ENCODE peak calls at places on chromosomes 4 and X, in ten cellular contexts. P is fibroblast of the aortic adventitia, N is kidney epithelial cell, B is lower lobe of right lung, T is pancreas, W is RWPE1, M is omental fat pad, J is fibroblast of lung, H is WTC11, D is sigmoid colon. V is an unnamed sample.

GRCh38 chr4:182189107-182189878 is 53.9 kb upstream of the TENM3 start:
- DNase-seq in N (peak), B (no peak), D (no peak), J (peak), H (no peak), M (no peak), T (no peak), W (peak), P (peak), V (no peak)

GRCh38 chrX:150856101-150856500 is 42.4 kb downstream of the CD99L2 start:
- DNase-seq in M (no peak), D (no peak), B (no peak), T (no peak), N (peak), W (no peak), P (no peak), J (peak), H (no peak), V (no peak)

GRCh38 chrX:13952581-13952980 is 77.1 kb downstream of the GEMIN8 start:
- DNase-seq in T (no peak), J (no peak), D (no peak), M (no peak), B (no peak), N (no peak), H (no peak), P (no peak), W (no peak), V (no peak)

GRCh38 chr4:4425119-4425690 is 38.3 kb downstream of the NSG1 start:
- DNase-seq in H (peak), J (no peak), T (no peak), P (no peak), M (no peak), N (no peak), B (no peak), D (peak), W (no peak), V (no peak)

GRCh38 chr4:156413411-156413985 is 459.8 kb upstream of the CTSO start:
- DNase-seq in P (no peak), B (no peak), T (no peak), M (no peak), J (no peak), D (no peak), N (no peak), W (no peak), H (no peak), V (no peak)

GRCh38 chr4:1357356-1358248 is 10.6 kb downstream of the UVSSA start:
- DNase-seq in T (no peak), H (no peak), M (no peak), P (no peak), J (no peak), N (no peak), W (no peak), D (no peak), B (no peak), V (no peak)

GRCh38 chr4:101229116-101229515 is 118.2 kb downstream of the PPP3CA start:
- DNase-seq in T (no peak), B (no peak), N (no peak), D (no peak), W (no peak), H (no peak), P (peak), J (peak), M (no peak), V (no peak)

GRCh38 chrX:74902806-74903205 is 22.4 kb downstream of the NEXMIF start:
- DNase-seq in P (no peak), J (no peak), B (no peak), M (no peak), T (no peak), H (no peak), N (no peak), W (no peak), D (no peak), V (peak)

GRCh38 chr4:76240236-76240635 is 11.3 kb upstream of the FAM47E start:
- DNase-seq in W (no peak), T (no peak), H (no peak), P (no peak), B (no peak), M (no peak), D (no peak), J (no peak), N (no peak), V (no peak)

GRCh38 chr4:166594326-166594946 is 639.9 kb downstream of the SPOCK3 start:
- DNase-seq in D (no peak), P (peak), N (peak), T (peak), J (peak), H (peak), W (peak), M (no peak), B (no peak), V (no peak)

GRCh38 chr4:87580057-87580456 is 28.3 kb upstream of the DSPP start:
- DNase-seq in D (no peak), B (no peak), J (no peak), W (no peak), T (no peak), H (no peak), M (no peak), P (no peak), N (no peak), V (no peak)

GRCh38 chrX:153821066-153821465 is 9.3 kb downstream of the PDZD4 start:
- DNase-seq in M (no peak), H (no peak), P (no peak), W (no peak), B (no peak), D (no peak), J (no peak), N (no peak), T (no peak), V (no peak)

DNA sequence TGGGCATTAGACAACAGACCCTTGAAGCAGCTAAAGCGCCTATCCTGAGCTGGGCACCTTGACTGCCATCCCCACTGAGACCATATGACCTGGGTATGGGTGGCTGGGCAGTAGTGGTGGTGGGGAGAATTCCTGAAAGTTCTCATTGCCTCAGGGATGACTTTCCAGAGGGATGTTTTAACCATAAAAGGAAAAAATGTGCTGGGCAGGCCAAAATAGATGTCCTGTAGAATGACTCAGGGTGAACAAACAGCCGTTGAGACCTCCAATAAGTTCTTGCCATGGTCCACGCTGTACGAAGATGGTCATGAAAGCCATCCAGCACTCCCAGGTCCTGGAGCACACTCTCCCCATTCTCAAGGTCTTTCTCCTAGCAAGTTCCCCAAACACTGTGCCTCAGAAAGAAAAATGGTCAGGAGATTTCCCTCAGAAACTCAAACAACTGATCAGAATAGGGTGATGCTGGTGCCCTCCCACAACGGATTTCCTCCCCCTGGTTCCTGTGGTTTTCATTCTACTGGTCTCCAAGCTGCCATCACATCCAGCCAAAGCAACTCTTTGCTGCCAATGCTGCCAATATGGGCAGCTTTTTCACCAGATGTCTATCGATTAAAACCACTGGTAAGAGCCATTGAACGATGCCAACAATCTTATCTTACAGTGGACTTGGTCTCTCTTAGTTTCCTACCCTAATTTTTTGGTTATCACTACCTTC is 11.2 kb downstream of the CDKN2AIP start:
- DNase-seq in M (no peak), H (no peak), N (no peak), J (peak), P (no peak), D (no peak), T (no peak), B (no peak), W (no peak), V (no peak)
- TF ChIP-seq CTCF in M (no peak), H (no peak), N (no peak), J (no peak), P (no peak), D (no peak), T (no peak), B (no peak), W (no peak), V (no peak)

GRCh38 chr4:38993683-38994082 is 38.5 kb downstream of the TMEM156 start:
- DNase-seq in W (peak), D (no peak), M (no peak), P (no peak), H (no peak), T (no peak), N (no peak), J (no peak), B (no peak), V (no peak)
- TF ChIP-seq CTCF in W (no peak), D (no peak), M (no peak), P (peak), H (no peak), T (no peak), N (no peak), J (no peak), B (no peak), V (no peak)

DNA sequence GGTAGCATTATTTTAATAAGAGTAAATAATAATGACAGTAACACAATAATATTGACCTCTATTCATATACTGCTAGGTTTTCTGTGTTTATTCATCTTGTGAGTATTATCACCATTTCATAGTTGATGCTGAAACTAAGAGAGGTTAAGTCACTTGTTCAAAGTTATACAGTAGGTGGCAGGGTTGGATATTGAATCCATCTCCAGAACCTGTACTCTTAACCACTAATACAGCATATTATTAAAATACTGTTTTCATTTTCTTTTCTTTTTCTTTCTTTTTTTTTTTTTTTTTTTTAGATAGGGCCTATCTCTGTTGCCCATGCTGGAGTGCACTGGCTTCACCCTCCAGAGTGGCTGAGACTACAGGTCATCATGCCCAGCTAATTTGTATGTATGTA is 7.1 kb upstream of the ELF2 start:
- DNase-seq in N (no peak), T (no peak), B (no peak), M (no peak), W (no peak), H (no peak), P (peak), J (peak), D (no peak), V (no peak)
- TF ChIP-seq CTCF in N (peak), T (no peak), B (no peak), M (no peak), W (peak), H (no peak), P (peak), J (no peak), D (no peak), V (no peak)

DNA sequence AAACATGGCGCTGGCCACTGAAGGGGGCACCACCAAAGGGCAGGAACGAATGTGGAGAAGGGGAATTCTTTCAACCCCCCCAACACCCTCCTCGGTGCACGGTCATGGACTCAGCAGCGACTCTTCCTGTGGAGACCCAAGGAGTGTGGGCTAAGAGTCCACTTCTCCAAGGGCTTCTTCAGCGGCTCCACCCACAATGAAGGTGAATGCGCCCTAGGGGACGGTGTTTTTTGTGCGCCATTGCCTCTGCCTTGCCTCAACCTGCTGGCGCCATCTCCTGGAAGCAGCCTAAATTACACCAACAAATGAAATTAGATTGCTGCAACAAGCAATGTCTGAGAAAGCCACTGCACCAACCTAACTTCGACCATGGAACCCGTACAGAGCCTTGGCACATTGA is 169.2 kb upstream of the MAGEB18 start:
- DNase-seq in H (peak), D (no peak), M (no peak), B (no peak), W (no peak), J (peak), N (no peak), T (peak), P (peak), V (no peak)
- TF ChIP-seq CTCF in H (peak), D (no peak), M (no peak), B (no peak), W (no peak), J (no peak), N (peak), T (peak), P (peak), V (peak)

GRCh38 chr4:7362862-7363430 is 71.8 kb downstream of the PSAPL1 start:
- DNase-seq in J (no peak), P (no peak), T (no peak), N (no peak), H (no peak), M (no peak), D (no peak), B (no peak), W (no peak), V (no peak)
- TF ChIP-seq CTCF in J (no peak), P (no peak), T (no peak), N (no peak), H (no peak), M (no peak), D (no peak), B (no peak), W (no peak), V (no peak)

GRCh38 chrX:139125916-139126315 is 404.6 kb upstream of the F9 start:
- DNase-seq in B (no peak), M (no peak), N (no peak), T (no peak), P (no peak), W (no peak), J (no peak), H (no peak), D (no peak), V (no peak)

GRCh38 chrX:139120760-139121159 is 409.2 kb upstream of the FGF13 start:
- DNase-seq in D (no peak), H (no peak), B (no peak), P (no peak), M (no peak), T (no peak), N (peak), W (peak), J (peak), V (no peak)

GRCh38 chrX:139121616-139122286 is 408.8 kb upstream of the F9 start:
- DNase-seq in M (no peak), J (no peak), N (no peak), W (no peak), B (no peak), D (no peak), P (no peak), T (no peak), H (no peak), V (no peak)

DNA sequence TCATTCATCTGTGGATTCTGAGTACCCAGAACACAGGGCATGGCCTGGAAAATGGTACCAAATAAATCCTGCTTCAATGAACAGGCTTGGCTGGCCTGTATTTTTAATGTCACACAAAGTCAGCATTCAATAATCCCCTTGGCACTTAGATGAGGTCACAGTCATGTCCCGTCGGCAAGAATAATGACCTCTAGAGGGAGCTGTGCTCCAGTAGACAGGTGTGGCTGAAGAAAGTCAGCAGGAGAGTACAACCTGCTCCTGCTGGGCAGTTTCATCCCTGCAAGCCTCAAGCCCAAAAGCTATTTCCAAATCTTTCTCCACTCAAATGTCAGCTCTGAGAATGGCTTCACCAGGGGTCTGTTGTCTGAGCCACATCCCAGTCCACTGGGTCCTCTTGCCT is 404.0 kb upstream of the F9 start:
- DNase-seq in B (no peak), H (peak), D (no peak), J (no peak), N (peak), T (peak), M (no peak), P (no peak), W (no peak), V (peak)
- TF ChIP-seq CTCF in B (peak), H (peak), D (no peak), J (no peak), N (peak), T (peak), M (no peak), P (peak), W (no peak), V (peak)

GRCh38 chr4:10171055-10171454 is 54.5 kb upstream of the WDR1 start:
- DNase-seq in T (no peak), H (no peak), B (no peak), N (no peak), D (no peak), W (no peak), M (no peak), P (no peak), J (no peak), V (no peak)

GRCh38 chr4:10172278-10173038 is 55.9 kb upstream of the WDR1 start:
- DNase-seq in T (no peak), H (no peak), B (no peak), M (no peak), P (no peak), W (no peak), N (no peak), D (no peak), J (no peak), V (peak)

GRCh38 chr4:10175626-10176025 is 59.0 kb upstream of the WDR1 start:
- DNase-seq in N (no peak), H (no peak), P (no peak), J (no peak), W (no peak), D (no peak), B (no peak), M (no peak), T (no peak), V (no peak)

GRCh38 chr4:10173754-10174749 is 57.5 kb upstream of the WDR1 start:
- DNase-seq in B (peak), N (no peak), W (no peak), D (peak), P (peak), J (no peak), T (peak), H (no peak), M (no peak), V (peak)

GRCh38 chr4:10173039-10173753 is 56.6 kb upstream of the WDR1 start:
- DNase-seq in J (peak), M (no peak), N (no peak), W (no peak), T (no peak), P (peak), B (no peak), D (peak), H (no peak), V (peak)
- TF ChIP-seq CTCF in J (no peak), M (no peak), N (peak), W (no peak), T (no peak), P (peak), B (no peak), D (no peak), H (no peak), V (peak)

DNA sequence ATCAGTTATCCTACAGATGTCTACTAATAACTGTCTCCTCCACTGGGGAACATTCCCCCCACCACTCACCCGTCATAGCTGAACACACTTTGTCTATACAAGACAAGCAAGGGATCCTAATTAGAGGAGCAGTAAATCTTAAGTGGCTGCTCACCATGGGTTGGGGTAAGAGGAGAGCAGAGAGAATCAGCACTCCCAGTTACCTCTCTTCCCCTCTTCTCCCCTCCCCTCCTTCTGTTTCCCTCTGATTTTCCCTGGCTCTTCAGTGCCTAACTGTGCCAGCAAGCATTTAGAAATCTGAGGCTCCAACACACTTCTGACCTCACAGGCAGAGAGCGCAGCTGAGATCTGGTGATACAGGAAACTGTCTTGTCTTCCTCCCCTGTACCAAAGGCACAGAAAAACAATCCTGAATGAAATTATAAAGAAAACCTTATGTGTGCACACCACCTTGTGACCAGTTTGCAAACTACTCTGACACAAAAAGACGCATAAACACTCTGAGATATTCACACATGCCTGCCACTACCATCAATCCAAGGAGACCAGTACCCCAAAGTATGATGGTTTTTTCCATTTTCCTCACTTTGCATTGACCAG is 82.5 kb upstream of the SMIM10 start:
- DNase-seq in W (no peak), M (no peak), D (no peak), N (no peak), P (peak), J (no peak), H (no peak), T (no peak), B (no peak), V (no peak)
- TF ChIP-seq CTCF in W (no peak), M (no peak), D (no peak), N (no peak), P (no peak), J (no peak), H (no peak), T (no peak), B (no peak), V (no peak)

GRCh38 chr4:24240655-24241054 is 343.7 kb downstream of the DHX15 start:
- DNase-seq in B (no peak), W (no peak), J (no peak), N (no peak), T (no peak), M (no peak), H (no peak), P (no peak), D (no peak), V (no peak)

GRCh38 chr4:24235609-24236008 is 345.8 kb upstream of the PPARGC1A start:
- DNase-seq in N (no peak), J (peak), P (no peak), M (no peak), D (no peak), B (no peak), W (no peak), T (no peak), H (no peak), V (no peak)

GRCh38 chr4:24234288-24234848 is 344.5 kb upstream of the PPARGC1A start:
- DNase-seq in D (no peak), H (no peak), W (no peak), M (no peak), B (no peak), P (no peak), T (no peak), J (no peak), N (no peak), V (no peak)

GRCh38 chr4:24237709-24238108 is 346.6 kb downstream of the DHX15 start:
- DNase-seq in B (no peak), T (no peak), P (no peak), D (no peak), N (no peak), J (no peak), H (no peak), M (no peak), W (no peak), V (no peak)

DNA sequence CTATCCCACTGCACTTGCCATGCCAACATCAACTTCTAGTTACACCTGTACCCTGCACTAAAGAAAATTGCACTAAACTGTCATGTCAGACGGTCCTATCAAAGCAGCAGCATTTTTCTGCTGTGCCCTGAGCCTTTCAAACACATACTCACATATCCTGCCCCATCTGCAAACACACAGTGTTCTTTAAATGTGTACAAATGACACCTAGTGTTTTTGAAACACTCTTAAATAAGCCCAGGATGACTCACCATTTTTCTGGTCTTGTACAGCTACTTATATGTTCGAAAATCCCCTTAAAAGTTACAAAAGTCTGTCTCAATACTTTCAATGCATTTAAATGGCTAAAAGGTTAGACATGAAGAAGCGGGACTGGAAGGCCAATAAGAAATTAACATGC is 346.7 kb upstream of the PPARGC1A start:
- DNase-seq in T (no peak), W (no peak), D (no peak), H (no peak), P (no peak), M (no peak), B (no peak), N (no peak), J (peak), V (no peak)
- TF ChIP-seq CTCF in T (no peak), W (no peak), D (no peak), H (no peak), P (no peak), M (no peak), B (no peak), N (no peak), J (no peak), V (no peak)